ENCODE peak calls at places on chromosomes 13 and 19, in eight cellular contexts. X, Q, W, U, I, S, V and O are unnamed samples.

GRCh38 chr19:42472402-42473147 is 29.8 kb upstream of the CXCL17 start:
- DNase-seq in X (no peak), Q (no peak), W (no peak), U (no peak), I (no peak), S (no peak), V (no peak), O (no peak)

GRCh38 chr19:10961073-10961762 is 388 bp downstream of the SMARCA4 start:
- DNase-seq in X (peak), Q (peak), W (no peak), U (no peak), I (no peak), S (no peak), V (peak), O (peak)

GRCh38 chr19:30204721-30205120 is 167.5 kb upstream of the ZNF536 start:
- DNase-seq in X (no peak), Q (no peak), W (no peak), U (no peak), I (no peak), S (no peak), V (no peak), O (no peak)

GRCh38 chr19:34172661-34173144 is 399 bp downstream of the LSM14A start:
- DNase-seq in X (no peak), Q (peak), W (peak), U (no peak), I (no peak), S (peak), V (peak), O (no peak)

GRCh38 chr19:43469160-43469480 is 3.7 kb upstream of the LYPD3 start:
- DNase-seq in X (peak), Q (no peak), W (no peak), U (peak), I (no peak), S (peak), V (no peak), O (no peak)

GRCh38 chr13:24851546-24851945 is 87.6 kb downstream of the RNF17 start:
- DNase-seq in X (peak), Q (no peak), W (no peak), U (peak), I (peak), S (no peak), V (no peak), O (no peak)

GRCh38 chr13:112799394-112799793 is 109.6 kb downstream of the ATP11A start:
- DNase-seq in X (no peak), Q (no peak), W (no peak), U (no peak), I (no peak), S (no peak), V (no peak), O (no peak)

GRCh38 chr19:55228403-55229031 is at the start of gene TMEM86B:
- DNase-seq in X (no peak), Q (no peak), W (no peak), U (no peak), I (no peak), S (no peak), V (no peak), O (no peak)

GRCh38 chr13:22748866-22749586 is 431.8 kb upstream of the SGCG start:
- DNase-seq in X (no peak), Q (no peak), W (no peak), U (no peak), I (peak), S (no peak), V (no peak), O (no peak)

DNA sequence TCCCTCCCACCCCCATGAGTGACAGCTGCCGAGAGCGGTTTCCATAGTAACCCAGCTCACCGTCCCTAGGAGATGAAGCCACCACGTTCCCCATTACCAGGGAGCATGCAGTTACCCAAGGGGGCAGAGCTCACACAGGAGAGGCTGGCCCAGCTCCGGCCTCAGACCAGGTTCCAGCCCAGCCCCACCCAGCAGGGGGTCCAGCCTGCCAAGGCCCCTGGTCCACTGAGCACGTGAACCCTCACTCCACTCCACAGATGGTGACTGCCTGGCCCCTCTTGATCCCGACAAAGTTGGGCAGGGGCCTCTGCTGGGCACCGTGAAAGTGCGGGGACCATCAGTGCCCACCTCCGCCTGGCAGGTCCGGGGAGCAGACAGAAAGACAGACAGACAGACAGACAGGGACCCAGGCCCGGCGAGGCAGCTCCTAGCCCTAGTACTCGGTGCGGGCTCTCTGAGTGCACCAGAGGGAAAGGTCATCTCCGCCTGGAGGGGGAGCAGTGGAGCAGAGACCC is 50.7 kb downstream of the CELF5 start:
- DNase-seq in X (no peak), Q (peak), W (no peak), U (no peak), I (no peak), S (peak), V (no peak), O (no peak)
- TF ChIP-seq CTCF in X (peak), Q (peak), W (no peak), U (no peak), I (peak), S (peak), V (no peak), O (no peak)

DNA sequence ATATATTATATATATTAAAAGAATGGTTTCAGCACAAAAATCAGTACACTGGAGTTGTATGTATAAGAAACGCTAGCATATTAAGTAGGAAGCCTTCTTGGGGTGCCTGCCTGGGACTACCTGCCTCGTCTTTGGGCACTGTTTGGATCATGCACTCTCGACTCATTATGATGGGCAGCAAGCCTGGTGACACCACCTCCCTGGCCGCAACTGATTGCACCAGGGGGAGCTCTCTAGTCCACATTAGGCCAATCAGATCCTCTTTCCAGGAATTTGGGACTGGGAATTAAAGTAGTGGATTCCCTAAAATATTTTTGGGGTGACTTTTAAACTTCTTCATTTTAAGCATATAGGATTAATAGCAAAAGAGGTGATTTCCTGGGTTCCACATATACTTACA is 56.0 kb upstream of the RGCC start:
- DNase-seq in X (no peak), Q (no peak), W (no peak), U (no peak), I (no peak), S (no peak), V (no peak), O (no peak)
- TF ChIP-seq CTCF in X (no peak), Q (no peak), W (no peak), U (no peak), I (no peak), S (no peak), V (no peak), O (no peak)

DNA sequence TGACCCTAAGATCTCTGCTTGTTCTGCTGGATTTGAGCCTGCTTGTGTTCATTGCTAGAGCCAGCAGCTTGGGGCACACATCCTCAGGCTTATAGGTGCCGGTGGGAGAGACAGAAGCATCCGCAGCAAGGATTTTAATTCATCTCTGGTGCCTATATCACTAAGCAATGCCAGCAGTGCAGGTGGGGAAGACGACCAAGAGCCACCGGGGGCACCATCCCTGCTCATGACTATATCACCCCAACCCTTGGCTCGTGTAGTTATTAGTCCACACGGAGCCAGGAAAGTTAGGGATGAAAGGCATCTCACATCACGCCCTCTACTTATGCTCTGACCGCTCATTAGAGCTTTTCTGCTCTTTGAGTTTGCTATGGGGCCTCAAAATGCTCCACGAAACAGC is 298.2 kb downstream of the DCLK1 start:
- DNase-seq in X (no peak), Q (no peak), W (no peak), U (no peak), I (no peak), S (no peak), V (no peak), O (no peak)
- TF ChIP-seq CTCF in X (no peak), Q (no peak), W (no peak), U (no peak), I (no peak), S (no peak), V (no peak), O (no peak)

GRCh38 chr13:27765650-27766049 is 26.6 kb upstream of the GSX1 start:
- DNase-seq in X (no peak), Q (no peak), W (no peak), U (no peak), I (no peak), S (no peak), V (no peak), O (no peak)
- TF ChIP-seq CTCF in X (no peak), Q (no peak), W (no peak), U (no peak), I (no peak), S (no peak), V (no peak), O (no peak)

GRCh38 chr13:78689011-78689410 is 30.1 kb upstream of the OBI1 start:
- DNase-seq in X (no peak), Q (no peak), W (no peak), U (no peak), I (no peak), S (no peak), V (no peak), O (no peak)
- TF ChIP-seq CTCF in X (no peak), Q (no peak), W (no peak), U (no peak), I (no peak), S (no peak), V (no peak), O (no peak)

GRCh38 chr19:19217110-19217509 is 5.4 kb downstream of the NCAN start:
- DNase-seq in X (peak), Q (peak), W (no peak), U (peak), I (peak), S (no peak), V (no peak), O (no peak)
- TF ChIP-seq CTCF in X (peak), Q (peak), W (no peak), U (peak), I (no peak), S (no peak), V (no peak), O (no peak)